ENCODE peak calls at places on chromosomes 1 and 21, in eight cellular contexts. B is body of pancreas; E is NAMALWA; H is GDM1; R is stimulated activated CD4-positive, alpha-beta T cell treated with anti-CD3 and anti-CD28 coated beads, Interleukin-12 subunit alpha, Interleukin-12 subunit beta, amount 100 ng/mL, for 4 hours; C is stimulated activated CD8-positive, alpha-beta memory T cell treated with anti-CD3 and anti-CD28 coated beads, Interleukin-7, amount 100 ng/mL, for 1 hour; D is sciatic nerve; U is iris pigment epithelial cell. P is an unnamed sample.

GRCh38 chr1:216887032-216887431 is 163.8 kb upstream of the ESRRG start:
- DNase-seq in U (no peak), B (no peak), R (no peak), E (no peak), H (no peak), C (no peak), D (no peak), P (no peak)

GRCh38 chr1:98706173-98706848 is 44.8 kb downstream of the SNX7 start:
- DNase-seq in D (no peak), C (no peak), H (no peak), R (no peak), B (no peak), U (peak; percentile 7), E (no peak), P (no peak)

GRCh38 chr1:28915036-28915895 is 897 bp downstream of the EPB41 start:
- DNase-seq in E (peak; percentile 62), R (peak; percentile 35), D (no peak), H (no peak), C (no peak), B (peak; percentile 47), U (peak; percentile 38), P (no peak)

GRCh38 chr1:84698151-84698651 is 7.9 kb upstream of the SSX2IP start:
- DNase-seq in C (no peak), E (no peak), D (no peak), H (no peak), U (peak; percentile 92), R (no peak), B (no peak), P (no peak)

GRCh38 chr1:154609398-154610380 is 1.7 kb upstream of the ADAR start:
- DNase-seq in H (no peak), D (no peak), E (peak; percentile 57), B (no peak), U (no peak), R (peak; percentile 43), C (no peak), P (no peak)

GRCh38 chr1:224302947-224303346 is 27.0 kb downstream of the NVL start:
- DNase-seq in B (no peak), H (no peak), R (no peak), D (no peak), C (no peak), U (peak; percentile 64), E (no peak), P (no peak)

GRCh38 chr1:9293512-9294439 is 1.1 kb downstream of the SPSB1 start:
- DNase-seq in R (peak; percentile 34), D (no peak), U (peak; percentile 59), H (no peak), E (peak; percentile 35), C (no peak), B (peak; percentile 50), P (no peak)

GRCh38 chr1:117681093-117681950 is 75.5 kb downstream of the TENT5C start:
- DNase-seq in R (no peak), E (no peak), D (no peak), H (no peak), B (no peak), C (no peak), U (no peak), P (no peak)

GRCh38 chr1:214331180-214331579 is 50.2 kb downstream of the SMYD2 start:
- DNase-seq in U (no peak), R (no peak), E (no peak), D (no peak), B (peak; percentile 24), H (no peak), C (no peak), P (no peak)

GRCh38 chr1:59016390-59016789 is 232.5 kb upstream of the JUN start:
- DNase-seq in E (no peak), D (no peak), U (no peak), C (no peak), H (no peak), R (no peak), B (no peak), P (no peak)

GRCh38 chr21:41612674-41613250 is 104.8 kb upstream of the TMPRSS2 start:
- DNase-seq in B (peak; percentile 73), U (peak; percentile 72), D (peak; percentile 87), H (no peak), R (peak; percentile 7), E (peak; percentile 53), C (no peak), P (peak; percentile 90)

GRCh38 chr1:172499636-172500141 is 33.3 kb upstream of the SUCO start:
- DNase-seq in U (peak; percentile 7), D (no peak), E (no peak), H (no peak), B (peak; percentile 72), R (no peak), C (no peak), P (no peak)

GRCh38 chr21:45403825-45404725 is 890 bp upstream of the COL18A1 start:
- DNase-seq in U (no peak), B (peak; percentile 51), D (peak; percentile 77), R (no peak), E (no peak), C (no peak), H (no peak), P (peak; percentile 76)

GRCh38 chr1:156114919-156115513 is 505 bp downstream of the LMNA start:
- DNase-seq in R (no peak), B (no peak), H (no peak), D (peak; percentile 74), E (no peak), U (peak; percentile 34), C (no peak), P (no peak)

GRCh38 chr21:16305686-16306085 is 575.9 kb downstream of the USP25 start:
- DNase-seq in E (no peak), B (no peak), H (peak; percentile 40), R (no peak), U (peak; percentile 66), D (no peak), C (no peak), P (no peak)

GRCh38 chr1:9437931-9438330 is 101.3 kb upstream of the SLC25A33 start:
- DNase-seq in D (peak; percentile 78), B (peak; percentile 83), U (peak; percentile 55), R (no peak), C (no peak), E (no peak), H (no peak), P (peak; percentile 93)

GRCh38 chr1:22257286-22258275 is 114.7 kb upstream of the WNT4 start:
- DNase-seq in R (no peak), D (no peak), C (no peak), H (no peak), B (peak; percentile 35), U (no peak), E (no peak), P (no peak)

GRCh38 chr1:52296345-52296744 is 69.7 kb downstream of the CC2D1B start:
- DNase-seq in R (no peak), H (peak; percentile 23), D (no peak), C (no peak), U (peak; percentile 73), E (peak; percentile 76), B (no peak), P (no peak)

GRCh38 chr1:208475449-208475848 is 231.3 kb upstream of the PLXNA2 start:
- DNase-seq in U (peak; percentile 8), D (no peak), R (no peak), H (no peak), E (no peak), C (no peak), B (no peak), P (peak; percentile 53)

GRCh38 chr1:171221665-171222591 is 26.4 kb upstream of the FMO1 start:
- DNase-seq in D (no peak), C (no peak), R (no peak), E (no peak), H (no peak), U (peak; percentile 30), B (no peak), P (no peak)

GRCh38 chr1:111570781-111571181 is 48.8 kb upstream of the RAP1A start:
- DNase-seq in C (peak; percentile 15), D (no peak), R (peak; percentile 12), U (peak; percentile 18), B (peak; percentile 17), H (peak; percentile 6), E (peak; percentile 70), P (no peak)

GRCh38 chr1:109864960-109865611 is 45.6 kb upstream of the CSF1 start:
- DNase-seq in D (no peak), R (no peak), B (no peak), H (no peak), C (no peak), E (no peak), U (no peak), P (peak; percentile 33)

GRCh38 chr1:116693759-116694482 is 26.4 kb upstream of the IGSF3 start:
- DNase-seq in B (no peak), R (no peak), D (no peak), C (no peak), E (no peak), U (peak; percentile 26), H (no peak), P (peak; percentile 53)

GRCh38 chr1:218718216-218718615 is 373.1 kb downstream of the TGFB2 start:
- DNase-seq in E (no peak), H (no peak), R (no peak), B (no peak), D (no peak), C (no peak), U (peak; percentile 47), P (no peak)

GRCh38 chr1:21931171-21932093 is 5.7 kb downstream of the HSPG2 start:
- DNase-seq in H (no peak), E (no peak), U (peak; percentile 88), B (peak; percentile 73), D (peak; percentile 88), C (no peak), R (no peak), P (peak; percentile 93)

GRCh38 chr1:48610628-48611542 is 138.9 kb upstream of the SPATA6 start:
- DNase-seq in C (no peak), U (no peak), R (no peak), D (peak; percentile 58), H (no peak), E (no peak), B (peak; percentile 33), P (no peak)

GRCh38 chr1:206723500-206724472 is 39.1 kb downstream of the MAPKAPK2 start:
- DNase-seq in D (peak; percentile 51), E (no peak), R (no peak), B (peak; percentile 65), H (no peak), U (peak; percentile 87), C (no peak), P (peak; percentile 53)

GRCh38 chr1:183163311-183163710 is 22.8 kb upstream of the LAMC2 start:
- DNase-seq in R (no peak), C (no peak), B (no peak), H (no peak), D (no peak), E (no peak), U (peak; percentile 88), P (no peak)

GRCh38 chr1:51378871-51379270 is 48.5 kb upstream of the TTC39A start:
- DNase-seq in R (no peak), C (no peak), B (no peak), D (no peak), H (no peak), E (no peak), U (no peak), P (no peak)

GRCh38 chr21:36892201-36892600 is 74.3 kb downstream of the HLCS start:
- DNase-seq in C (no peak), R (no peak), E (no peak), U (no peak), B (no peak), D (no peak), H (no peak), P (no peak)

GRCh38 chr1:234772345-234773147 is 162.6 kb upstream of the IRF2BP2 start:
- DNase-seq in B (peak; percentile 54), U (peak; percentile 100), H (peak; percentile 91), E (peak; percentile 91), R (peak; percentile 76), C (peak; percentile 66), D (no peak), P (peak; percentile 69)

GRCh38 chr1:44694863-44695478 is 20.5 kb downstream of the ARMH1 start:
- DNase-seq in C (no peak), D (no peak), H (no peak), E (peak; percentile 79), U (no peak), B (no peak), R (no peak), P (no peak)

GRCh38 chr1:17045623-17046022 is 8.2 kb downstream of the SDHB start:
- DNase-seq in C (no peak), B (peak; percentile 27), E (no peak), U (peak; percentile 27), R (no peak), H (no peak), D (no peak), P (no peak)

GRCh38 chr1:40766017-40766416 is 17.6 kb upstream of the KCNQ4 start:
- DNase-seq in E (no peak), D (no peak), H (no peak), C (no peak), B (no peak), U (no peak), R (no peak), P (no peak)